ENCODE peak calls at places on chromosome 7, in seven cellular contexts. I is neural crest cell; Q is mucosa of gallbladder; B is stimulated activated CD4-positive, alpha-beta T cell treated with anti-CD3 and anti-CD28 coated beads, Interleukin-15, amount 100 ng/mL, for 48 hours; G is heart right ventricle; N is activated T-helper 1 cell treated with Interleukin-2 at 50 U/mL for 16 hours; L is DMS153. H is an unnamed sample.

GRCh38 chr7:1055491-1056005 is 11.2 kb downstream of the GPR146 start:
- DNase-seq in I (no peak), G (no peak), L (no peak), Q (no peak), N (no peak), B (no peak), H (no peak)

GRCh38 chr7:158926348-158926747 is 70.0 kb downstream of the DYNC2I1 start:
- DNase-seq in Q (no peak), L (no peak), B (no peak), I (no peak), G (no peak), N (no peak), H (no peak)

GRCh38 chr7:44187636-44188416 is 1.4 kb downstream of the GCK start:
- DNase-seq in I (no peak), Q (no peak), N (no peak), L (no peak), B (no peak), G (no peak), H (no peak)

GRCh38 chr7:22814261-22815208 is 8.1 kb downstream of the TOMM7 start:
- DNase-seq in B (no peak), I (no peak), L (no peak), N (no peak), Q (no peak), G (no peak), H (peak)

GRCh38 chr7:14995774-14996173 is 93.2 kb upstream of the DGKB start:
- DNase-seq in Q (no peak), G (no peak), L (no peak), N (no peak), B (no peak), I (no peak), H (peak)

GRCh38 chr7:158076215-158076614 is 511.4 kb downstream of the PTPRN2 start:
- DNase-seq in L (no peak), N (no peak), B (no peak), Q (no peak), G (no peak), I (no peak), H (no peak)

GRCh38 chr7:35971133-35971995 is 170.5 kb downstream of the SEPTIN7 start:
- DNase-seq in Q (no peak), I (no peak), L (no peak), N (no peak), G (no peak), B (no peak), H (no peak)

GRCh38 chr7:55521543-55522267 is 50.6 kb downstream of the VOPP1 start:
- DNase-seq in I (no peak), Q (no peak), L (no peak), G (no peak), N (no peak), B (no peak), H (no peak)

GRCh38 chr7:128164061-128164954 is 76.8 kb upstream of the LEP start:
- DNase-seq in N (no peak), L (no peak), Q (no peak), I (no peak), B (no peak), G (no peak), H (peak)

GRCh38 chr7:29304756-29305155 is 110.2 kb downstream of the CHN2 start:
- DNase-seq in L (no peak), B (no peak), N (no peak), Q (no peak), G (no peak), I (no peak), H (no peak)

GRCh38 chr7:92135100-92135429 is 788 bp upstream of the CYP51A1 start:
- DNase-seq in G (no peak), Q (peak), L (no peak), I (no peak), N (no peak), B (no peak), H (peak)

GRCh38 chr7:123041085-123041484 is 45.6 kb upstream of the TAS2R16 start:
- DNase-seq in Q (no peak), G (no peak), B (no peak), I (no peak), L (no peak), N (no peak), H (peak)

GRCh38 chr7:1058821-1059199 is 14.5 kb downstream of the GPR146 start:
- DNase-seq in L (no peak), N (no peak), I (no peak), Q (no peak), G (no peak), B (no peak), H (no peak)

GRCh38 chr7:151992375-151992774 is 33.1 kb upstream of the GALNT11 start:
- DNase-seq in L (peak), B (peak), Q (peak), G (peak), N (no peak), I (peak), H (no peak)

GRCh38 chr7:74002474-74003017 is 25.4 kb upstream of the ELN start:
- DNase-seq in I (no peak), L (no peak), G (peak), N (peak), B (no peak), Q (no peak), H (peak)

GRCh38 chr7:151595702-151596340 is 76.1 kb upstream of the RHEB start:
- DNase-seq in L (peak), G (no peak), I (no peak), Q (no peak), B (no peak), N (no peak), H (no peak)

GRCh38 chr7:105826143-105826542 is 50.3 kb downstream of the ATXN7L1 start:
- DNase-seq in G (no peak), N (no peak), L (no peak), Q (no peak), B (no peak), I (no peak), H (no peak)

GRCh38 chr7:81501220-81501619 is 268.6 kb downstream of the HGF start:
- DNase-seq in G (no peak), B (no peak), N (no peak), Q (no peak), I (no peak), L (no peak), H (peak)

GRCh38 chr7:30556854-30557644 is 37.6 kb upstream of the GARS1 start:
- DNase-seq in Q (peak), B (no peak), N (no peak), L (peak), I (peak), G (no peak), H (peak)

GRCh38 chr7:4115442-4115841 is 566.7 kb upstream of the FOXK1 start:
- DNase-seq in Q (no peak), I (no peak), N (no peak), L (no peak), G (no peak), B (no peak), H (no peak)

GRCh38 chr7:142420554-142421362 is 162.9 kb upstream of the PRSS58 start:
- DNase-seq in G (no peak), I (no peak), Q (no peak), N (no peak), L (no peak), B (no peak), H (peak)

GRCh38 chr7:43905209-43905946 is 1.0 kb downstream of the URGCP start:
- DNase-seq in Q (peak), I (no peak), L (no peak), G (no peak), N (no peak), B (no peak), H (no peak)

GRCh38 chr7:55538538-55538937 is 33.8 kb downstream of the VOPP1 start:
- DNase-seq in L (no peak), B (no peak), Q (no peak), N (no peak), G (no peak), I (no peak), H (peak)

GRCh38 chr7:55191161-55191925 is 172.5 kb downstream of the EGFR start:
- DNase-seq in Q (no peak), I (no peak), N (no peak), B (no peak), L (no peak), G (no peak), H (no peak)

GRCh38 chr7:68364871-68365625 is 1233.2 kb upstream of the AUTS2 start:
- DNase-seq in L (no peak), Q (no peak), I (no peak), G (no peak), B (no peak), N (no peak), H (peak)

GRCh38 chr7:53003653-53004445 is 31.6 kb upstream of the POM121L12 start:
- DNase-seq in Q (no peak), I (no peak), B (no peak), G (no peak), L (no peak), N (no peak), H (no peak)

GRCh38 chr7:128020161-128020560 is 11.1 kb downstream of the LRRC4 start:
- DNase-seq in I (no peak), Q (no peak), B (no peak), L (no peak), G (no peak), N (no peak), H (no peak)

GRCh38 chr7:130884437-130885417 is 150.7 kb upstream of the KLF14 start:
- DNase-seq in L (no peak), Q (peak), B (no peak), N (no peak), G (no peak), I (no peak), H (peak)

GRCh38 chr7:20132596-20132995 is 84.6 kb downstream of the MACC1 start:
- DNase-seq in L (no peak), B (no peak), I (no peak), G (no peak), Q (no peak), N (no peak), H (no peak)

GRCh38 chr7:74097937-74098614 is 14.5 kb downstream of the LIMK1 start:
- DNase-seq in Q (no peak), N (no peak), G (no peak), I (no peak), L (no peak), B (no peak), H (peak)